ENCODE peak calls at places on chromosome 21, in seven cellular contexts. One of them, this sample, is unnamed.

GRCh38 chr21:26127918-26128317 is 42.7 kb downstream of the APP start:
- DNase-seq in HAP-1: no peak
- DNase-seq in aorta: no peak
- DNase-seq in Jurkat, Clone E6-1: no peak
- DNase-seq in fibroblast of lung: peak; percentile 54
- DNase-seq in retinal pigment epithelial cell: no peak
- DNase-seq in IMR-90: peak; percentile 69
- DNase-seq in this sample: no peak

GRCh38 chr21:42971897-42972275 is 2.5 kb upstream of the PKNOX1 start:
- DNase-seq in retinal pigment epithelial cell: no peak
- DNase-seq in Jurkat, Clone E6-1: no peak
- DNase-seq in HAP-1: no peak
- DNase-seq in aorta: no peak
- DNase-seq in IMR-90: no peak
- DNase-seq in fibroblast of lung: no peak
- DNase-seq in this sample: no peak

GRCh38 chr21:31334648-31335121 is 9.4 kb downstream of the TIAM1 start:
- DNase-seq in Jurkat, Clone E6-1: no peak
- DNase-seq in aorta: no peak
- DNase-seq in retinal pigment epithelial cell: no peak
- DNase-seq in IMR-90: no peak
- DNase-seq in fibroblast of lung: no peak
- DNase-seq in HAP-1: no peak
- DNase-seq in this sample: no peak

GRCh38 chr21:45910548-45911221 is 70.9 kb upstream of the COL6A1 start:
- DNase-seq in aorta: no peak
- DNase-seq in IMR-90: no peak
- DNase-seq in HAP-1: no peak
- DNase-seq in fibroblast of lung: no peak
- DNase-seq in Jurkat, Clone E6-1: no peak
- DNase-seq in retinal pigment epithelial cell: no peak
- DNase-seq in this sample: no peak

GRCh38 chr21:28447453-28447852 is 545.2 kb downstream of the LTN1 start:
- DNase-seq in IMR-90: peak; percentile 68
- DNase-seq in fibroblast of lung: no peak
- DNase-seq in HAP-1: no peak
- DNase-seq in Jurkat, Clone E6-1: no peak
- DNase-seq in aorta: no peak
- DNase-seq in retinal pigment epithelial cell: peak; percentile 48
- DNase-seq in this sample: no peak

GRCh38 chr21:23455676-23456075 is 2151.6 kb downstream of the MRPL39 start:
- DNase-seq in aorta: no peak
- DNase-seq in HAP-1: no peak
- DNase-seq in fibroblast of lung: no peak
- DNase-seq in retinal pigment epithelial cell: no peak
- DNase-seq in Jurkat, Clone E6-1: no peak
- DNase-seq in IMR-90: no peak
- DNase-seq in this sample: no peak

GRCh38 chr21:42599962-42600361 is 53.5 kb upstream of the PDE9A start:
- DNase-seq in fibroblast of lung: no peak
- DNase-seq in HAP-1: no peak
- DNase-seq in IMR-90: no peak
- DNase-seq in Jurkat, Clone E6-1: no peak
- DNase-seq in retinal pigment epithelial cell: no peak
- DNase-seq in aorta: no peak
- DNase-seq in this sample: no peak

GRCh38 chr21:38987551-38988210 is 182.0 kb downstream of the ETS2 start:
- DNase-seq in Jurkat, Clone E6-1: no peak
- DNase-seq in HAP-1: no peak
- DNase-seq in aorta: peak; percentile 47
- DNase-seq in IMR-90: no peak
- DNase-seq in fibroblast of lung: no peak
- DNase-seq in retinal pigment epithelial cell: no peak
- DNase-seq in this sample: no peak

GRCh38 chr21:39173999-39174398 is 9.3 kb downstream of the PSMG1 start:
- DNase-seq in retinal pigment epithelial cell: no peak
- DNase-seq in IMR-90: no peak
- DNase-seq in fibroblast of lung: no peak
- DNase-seq in aorta: no peak
- DNase-seq in HAP-1: no peak
- DNase-seq in Jurkat, Clone E6-1: no peak
- DNase-seq in this sample: no peak

GRCh38 chr21:30102881-30103280 is 63.7 kb downstream of the CLDN17 start:
- DNase-seq in IMR-90: no peak
- DNase-seq in aorta: no peak
- DNase-seq in retinal pigment epithelial cell: no peak
- DNase-seq in HAP-1: no peak
- DNase-seq in Jurkat, Clone E6-1: no peak
- DNase-seq in fibroblast of lung: no peak
- DNase-seq in this sample: no peak

GRCh38 chr21:37915941-37916794 is at the start of gene KCNJ6:
- DNase-seq in HAP-1: no peak
- DNase-seq in retinal pigment epithelial cell: no peak
- DNase-seq in aorta: peak; percentile 56
- DNase-seq in Jurkat, Clone E6-1: no peak
- DNase-seq in IMR-90: peak; percentile 52
- DNase-seq in fibroblast of lung: peak; percentile 59
- DNase-seq in this sample: no peak

GRCh38 chr21:41321211-41321907 is 4.8 kb downstream of the FAM3B start:
- DNase-seq in Jurkat, Clone E6-1: peak; percentile 72
- DNase-seq in aorta: no peak
- DNase-seq in HAP-1: no peak
- DNase-seq in fibroblast of lung: no peak
- DNase-seq in IMR-90: no peak
- DNase-seq in retinal pigment epithelial cell: no peak
- DNase-seq in this sample: no peak

GRCh38 chr21:41973861-41974751 is 20.3 kb upstream of the C2CD2 start:
- DNase-seq in IMR-90: peak; percentile 5
- DNase-seq in fibroblast of lung: no peak
- DNase-seq in HAP-1: no peak
- DNase-seq in aorta: no peak
- DNase-seq in retinal pigment epithelial cell: no peak
- DNase-seq in Jurkat, Clone E6-1: peak; percentile 66
- DNase-seq in this sample: peak; percentile 68

GRCh38 chr21:34091607-34092006 is 18.2 kb downstream of the MRPS6 start:
- DNase-seq in HAP-1: no peak
- DNase-seq in IMR-90: no peak
- DNase-seq in Jurkat, Clone E6-1: no peak
- DNase-seq in fibroblast of lung: no peak
- DNase-seq in aorta: no peak
- DNase-seq in retinal pigment epithelial cell: no peak
- DNase-seq in this sample: no peak

GRCh38 chr21:34092241-34092921 is 19.0 kb downstream of the MRPS6 start:
- DNase-seq in aorta: no peak
- DNase-seq in IMR-90: no peak
- DNase-seq in retinal pigment epithelial cell: no peak
- DNase-seq in fibroblast of lung: no peak
- DNase-seq in Jurkat, Clone E6-1: no peak
- DNase-seq in HAP-1: no peak
- DNase-seq in this sample: no peak

GRCh38 chr21:34093083-34093482 is 19.7 kb downstream of the MRPS6 start:
- DNase-seq in retinal pigment epithelial cell: no peak
- DNase-seq in IMR-90: no peak
- DNase-seq in aorta: no peak
- DNase-seq in HAP-1: no peak
- DNase-seq in fibroblast of lung: no peak
- DNase-seq in Jurkat, Clone E6-1: no peak
- DNase-seq in this sample: no peak

GRCh38 chr21:34088752-34089151 is 15.4 kb downstream of the MRPS6 start:
- DNase-seq in aorta: no peak
- DNase-seq in Jurkat, Clone E6-1: no peak
- DNase-seq in retinal pigment epithelial cell: no peak
- DNase-seq in fibroblast of lung: no peak
- DNase-seq in HAP-1: no peak
- DNase-seq in IMR-90: no peak
- DNase-seq in this sample: no peak

GRCh38 chr21:34091032-34091431 is 17.7 kb downstream of the MRPS6 start:
- DNase-seq in Jurkat, Clone E6-1: no peak
- DNase-seq in fibroblast of lung: no peak
- DNase-seq in retinal pigment epithelial cell: no peak
- DNase-seq in HAP-1: no peak
- DNase-seq in aorta: no peak
- DNase-seq in IMR-90: no peak
- DNase-seq in this sample: no peak
- H3K4me3 ChIP-seq in Jurkat, Clone E6-1: no peak overlapping the region
- H3K4me3 ChIP-seq in fibroblast of lung: no peak overlapping the region
- H3K4me3 ChIP-seq in retinal pigment epithelial cell: no peak overlapping the region
- H3K4me3 ChIP-seq in HAP-1: no peak overlapping the region
- H3K4me3 ChIP-seq in aorta: no peak overlapping the region
- H3K4me3 ChIP-seq in IMR-90: no peak overlapping the region
- H3K4me3 ChIP-seq in this sample: no peak overlapping the region

GRCh38 chr21:32779983-32780382 is 8.4 kb upstream of the PAXBP1 start:
- DNase-seq in IMR-90: no peak
- DNase-seq in HAP-1: no peak
- DNase-seq in Jurkat, Clone E6-1: no peak
- DNase-seq in fibroblast of lung: no peak
- DNase-seq in retinal pigment epithelial cell: no peak
- DNase-seq in aorta: no peak
- DNase-seq in this sample: no peak

GRCh38 chr21:32777269-32777668 is 5.7 kb upstream of the PAXBP1 start:
- DNase-seq in IMR-90: peak; percentile 6
- DNase-seq in Jurkat, Clone E6-1: no peak
- DNase-seq in retinal pigment epithelial cell: no peak
- DNase-seq in fibroblast of lung: no peak
- DNase-seq in aorta: no peak
- DNase-seq in HAP-1: no peak
- DNase-seq in this sample: no peak

GRCh38 chr21:32776743-32777142 is 5.2 kb upstream of the PAXBP1 start:
- DNase-seq in aorta: no peak
- DNase-seq in HAP-1: no peak
- DNase-seq in retinal pigment epithelial cell: no peak
- DNase-seq in Jurkat, Clone E6-1: no peak
- DNase-seq in IMR-90: no peak
- DNase-seq in fibroblast of lung: no peak
- DNase-seq in this sample: no peak

DNA sequence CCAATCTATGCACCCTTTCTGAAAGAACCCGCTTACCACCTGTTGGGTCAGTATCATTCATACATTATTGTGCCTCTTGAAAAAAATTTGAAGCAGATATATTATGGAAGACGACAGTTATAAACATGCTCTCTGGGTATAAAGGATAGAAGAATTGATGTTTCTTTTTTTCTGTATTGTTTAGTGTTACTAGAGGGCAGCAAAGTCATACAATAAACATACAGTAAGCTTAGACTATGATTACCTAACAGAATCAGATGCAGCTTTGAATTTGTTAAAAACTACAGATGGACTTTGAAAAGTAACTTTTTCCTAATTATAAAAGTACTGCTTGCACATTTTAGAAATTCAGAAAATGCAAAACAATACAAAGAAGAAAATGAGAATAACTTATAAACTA is 11.1 kb upstream of the PAXBP1 start:
- DNase-seq in aorta: no peak
- DNase-seq in Jurkat, Clone E6-1: no peak
- DNase-seq in IMR-90: no peak
- DNase-seq in HAP-1: no peak
- DNase-seq in fibroblast of lung: no peak
- DNase-seq in retinal pigment epithelial cell: no peak
- DNase-seq in this sample: no peak
- H3K4me3 ChIP-seq in aorta: no peak overlapping the region
- H3K4me3 ChIP-seq in Jurkat, Clone E6-1: no peak overlapping the region
- H3K4me3 ChIP-seq in IMR-90: no peak overlapping the region
- H3K4me3 ChIP-seq in HAP-1: no peak overlapping the region
- H3K4me3 ChIP-seq in fibroblast of lung: no peak overlapping the region
- H3K4me3 ChIP-seq in retinal pigment epithelial cell: no peak overlapping the region
- H3K4me3 ChIP-seq in this sample: no peak overlapping the region

GRCh38 chr21:15729346-15729673 is 472 bp upstream of the USP25 start:
- DNase-seq in HAP-1: no peak
- DNase-seq in fibroblast of lung: peak; percentile 54
- DNase-seq in retinal pigment epithelial cell: no peak
- DNase-seq in Jurkat, Clone E6-1: no peak
- DNase-seq in IMR-90: peak; percentile 22
- DNase-seq in aorta: no peak
- DNase-seq in this sample: no peak
- H3K4me3 ChIP-seq in HAP-1: peak overlapping the region; percentile 38
- H3K4me3 ChIP-seq in fibroblast of lung: peak overlapping the region; percentile 79
- H3K4me3 ChIP-seq in retinal pigment epithelial cell: peak overlapping the region; percentile 66
- H3K4me3 ChIP-seq in Jurkat, Clone E6-1: peak overlapping the region; percentile 49
- H3K4me3 ChIP-seq in IMR-90: peak overlapping the region; percentile 56
- H3K4me3 ChIP-seq in aorta: peak overlapping the region; percentile 31
- H3K4me3 ChIP-seq in this sample: peak overlapping the region; percentile 93

GRCh38 chr21:44695641-44696040 is 1.3 kb upstream of the KRTAP10-12 start:
- DNase-seq in IMR-90: no peak
- DNase-seq in retinal pigment epithelial cell: no peak
- DNase-seq in aorta: no peak
- DNase-seq in Jurkat, Clone E6-1: no peak
- DNase-seq in fibroblast of lung: no peak
- DNase-seq in HAP-1: no peak
- DNase-seq in this sample: no peak

GRCh38 chr21:44700101-44701022 is 3.4 kb downstream of the KRTAP10-12 start:
- DNase-seq in Jurkat, Clone E6-1: no peak
- DNase-seq in IMR-90: no peak
- DNase-seq in HAP-1: no peak
- DNase-seq in aorta: no peak
- DNase-seq in fibroblast of lung: no peak
- DNase-seq in retinal pigment epithelial cell: no peak
- DNase-seq in this sample: peak; percentile 47

GRCh38 chr21:44699502-44700001 is 2.6 kb downstream of the KRTAP10-12 start:
- DNase-seq in fibroblast of lung: no peak
- DNase-seq in retinal pigment epithelial cell: no peak
- DNase-seq in Jurkat, Clone E6-1: no peak
- DNase-seq in IMR-90: no peak
- DNase-seq in aorta: no peak
- DNase-seq in HAP-1: no peak
- DNase-seq in this sample: no peak

GRCh38 chr21:44696572-44696971 is 400 bp upstream of the KRTAP10-12 start:
- DNase-seq in retinal pigment epithelial cell: no peak
- DNase-seq in IMR-90: no peak
- DNase-seq in Jurkat, Clone E6-1: no peak
- DNase-seq in aorta: no peak
- DNase-seq in HAP-1: no peak
- DNase-seq in fibroblast of lung: no peak
- DNase-seq in this sample: no peak

DNA sequence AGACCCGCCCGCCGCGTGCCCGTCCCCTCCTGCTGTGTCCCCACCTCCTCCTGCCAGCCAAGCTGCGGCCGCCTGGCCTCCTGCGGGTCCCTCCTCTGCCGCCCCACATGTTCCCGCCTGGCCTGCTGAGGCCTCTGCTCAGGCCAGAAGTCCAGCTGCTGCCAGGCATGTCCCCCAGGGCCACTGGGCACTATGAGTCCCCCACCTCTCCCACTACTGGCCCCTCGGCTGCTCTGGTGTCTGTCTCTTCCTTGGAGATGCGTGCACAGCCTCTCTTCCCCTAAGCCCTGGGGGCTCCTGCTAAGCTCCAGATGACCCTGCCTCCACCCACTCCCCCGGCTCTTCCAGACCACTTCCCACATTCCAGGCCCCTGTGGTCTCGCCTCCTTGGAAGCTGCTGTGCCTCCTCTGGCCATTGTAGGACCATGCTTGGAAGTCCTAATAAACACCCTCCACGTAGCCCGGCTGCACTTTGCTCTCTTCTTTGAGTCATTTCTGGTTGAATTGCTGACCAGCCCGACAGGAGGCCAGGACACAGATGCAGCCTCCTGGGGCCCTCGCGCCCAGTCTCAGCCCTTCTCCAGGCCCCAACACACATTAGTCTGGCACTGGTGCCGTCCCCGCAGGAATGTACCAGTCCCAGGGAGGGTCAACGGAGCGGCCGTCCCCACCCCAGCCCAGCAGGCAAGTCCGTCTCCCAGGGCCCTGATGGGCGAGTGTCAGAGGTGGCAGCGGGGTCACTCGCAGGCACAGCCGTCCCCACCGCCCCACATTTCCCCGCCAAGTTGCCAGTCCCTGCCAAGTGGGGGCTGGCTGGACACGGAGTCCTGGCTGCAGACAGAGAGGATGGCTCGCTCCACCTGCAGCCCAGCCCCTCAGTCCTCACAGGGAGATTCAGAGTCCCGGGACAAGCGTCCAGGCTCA is 1.1 kb downstream of the KRTAP10-12 start:
- DNase-seq in IMR-90: no peak
- DNase-seq in fibroblast of lung: no peak
- DNase-seq in Jurkat, Clone E6-1: no peak
- DNase-seq in HAP-1: no peak
- DNase-seq in aorta: no peak
- DNase-seq in retinal pigment epithelial cell: no peak
- DNase-seq in this sample: peak; percentile 62
- H3K4me3 ChIP-seq in IMR-90: no peak overlapping the region
- H3K4me3 ChIP-seq in fibroblast of lung: no peak overlapping the region
- H3K4me3 ChIP-seq in Jurkat, Clone E6-1: no peak overlapping the region
- H3K4me3 ChIP-seq in HAP-1: no peak overlapping the region
- H3K4me3 ChIP-seq in aorta: no peak overlapping the region
- H3K4me3 ChIP-seq in retinal pigment epithelial cell: no peak overlapping the region
- H3K4me3 ChIP-seq in this sample: no peak overlapping the region

This sample was measured in coronary artery.